ENCODE peak calls at places on chromosomes 1 and 21, in six cellular contexts. One of them, this sample, is unnamed.

GRCh38 chr1:63545780-63546179 is 22.5 kb downstream of the EFCAB7 start:
- DNase-seq in H9: no peak
- DNase-seq in IMR-90: peak
- DNase-seq in H1: no peak
- DNase-seq in trophoblast cell: no peak
- DNase-seq in neuronal stem cell: no peak
- DNase-seq in this sample: peak

GRCh38 chr1:231318568-231318967 is 19.1 kb downstream of the EXOC8 start:
- DNase-seq in H1: no peak
- DNase-seq in neuronal stem cell: no peak
- DNase-seq in H9: peak
- DNase-seq in trophoblast cell: no peak
- DNase-seq in IMR-90: no peak
- DNase-seq in this sample: no peak

GRCh38 chr1:160438935-160439334 is 38.6 kb downstream of the VANGL2 start:
- DNase-seq in trophoblast cell: no peak
- DNase-seq in IMR-90: no peak
- DNase-seq in H9: no peak
- DNase-seq in neuronal stem cell: no peak
- DNase-seq in H1: no peak
- DNase-seq in this sample: no peak

GRCh38 chr21:45985471-45986315 is 4.1 kb downstream of the COL6A1 start:
- DNase-seq in neuronal stem cell: no peak
- DNase-seq in H9: no peak
- DNase-seq in trophoblast cell: no peak
- DNase-seq in H1: no peak
- DNase-seq in IMR-90: no peak
- DNase-seq in this sample: no peak

GRCh38 chr1:50735443-50735842 is 224.6 kb downstream of the FAF1 start:
- DNase-seq in H1: no peak
- DNase-seq in IMR-90: peak
- DNase-seq in trophoblast cell: no peak
- DNase-seq in neuronal stem cell: no peak
- DNase-seq in H9: no peak
- DNase-seq in this sample: peak

GRCh38 chr1:240055978-240056772 is 35.5 kb upstream of the FMN2 start:
- DNase-seq in IMR-90: no peak
- DNase-seq in neuronal stem cell: no peak
- DNase-seq in H1: no peak
- DNase-seq in trophoblast cell: no peak
- DNase-seq in H9: no peak
- DNase-seq in this sample: no peak

GRCh38 chr1:167899253-167899681 is 14.7 kb downstream of the ADCY10 start:
- DNase-seq in neuronal stem cell: no peak
- DNase-seq in H1: no peak
- DNase-seq in H9: no peak
- DNase-seq in trophoblast cell: no peak
- DNase-seq in IMR-90: peak
- DNase-seq in this sample: no peak

GRCh38 chr1:6205849-6206845 is at the start of gene RNF207:
- DNase-seq in H1: no peak
- DNase-seq in H9: peak
- DNase-seq in trophoblast cell: peak
- DNase-seq in IMR-90: peak
- DNase-seq in neuronal stem cell: no peak
- DNase-seq in this sample: peak

GRCh38 chr1:50493710-50494109 is 70.5 kb upstream of the DMRTA2 start:
- DNase-seq in H9: no peak
- DNase-seq in neuronal stem cell: no peak
- DNase-seq in IMR-90: no peak
- DNase-seq in H1: no peak
- DNase-seq in trophoblast cell: no peak
- DNase-seq in this sample: no peak

GRCh38 chr1:163205513-163205912 is 2.8 kb upstream of the RGS5 start:
- DNase-seq in neuronal stem cell: no peak
- DNase-seq in IMR-90: peak
- DNase-seq in H1: no peak
- DNase-seq in H9: no peak
- DNase-seq in trophoblast cell: no peak
- DNase-seq in this sample: no peak

GRCh38 chr1:8951246-8951645 is 5.6 kb downstream of the CA6 start:
- DNase-seq in H1: no peak
- DNase-seq in IMR-90: no peak
- DNase-seq in H9: no peak
- DNase-seq in neuronal stem cell: no peak
- DNase-seq in trophoblast cell: no peak
- DNase-seq in this sample: no peak

GRCh38 chr1:41236781-41237180 is 5.3 kb downstream of the SCMH1 start:
- DNase-seq in trophoblast cell: no peak
- DNase-seq in IMR-90: no peak
- DNase-seq in H1: no peak
- DNase-seq in neuronal stem cell: no peak
- DNase-seq in H9: no peak
- DNase-seq in this sample: peak

GRCh38 chr1:2050482-2050792 is 226 bp downstream of the PRKCZ start:
- DNase-seq in neuronal stem cell: no peak
- DNase-seq in IMR-90: no peak
- DNase-seq in H1: no peak
- DNase-seq in trophoblast cell: no peak
- DNase-seq in H9: no peak
- DNase-seq in this sample: no peak

GRCh38 chr1:161738627-161739287 is 10.8 kb upstream of the DUSP12 start:
- DNase-seq in H1: no peak
- DNase-seq in trophoblast cell: peak
- DNase-seq in H9: peak
- DNase-seq in neuronal stem cell: no peak
- DNase-seq in IMR-90: peak
- DNase-seq in this sample: peak

GRCh38 chr1:165075725-165076370 is 280.7 kb downstream of the LMX1A start:
- DNase-seq in neuronal stem cell: no peak
- DNase-seq in H9: peak
- DNase-seq in IMR-90: peak
- DNase-seq in H1: no peak
- DNase-seq in trophoblast cell: no peak
- DNase-seq in this sample: peak

GRCh38 chr1:63746129-63746864 is 27.5 kb upstream of the ROR1 start:
- DNase-seq in H9: peak
- DNase-seq in neuronal stem cell: no peak
- DNase-seq in trophoblast cell: no peak
- DNase-seq in IMR-90: peak
- DNase-seq in H1: no peak
- DNase-seq in this sample: peak

GRCh38 chr1:55209247-55209646 is 5.9 kb downstream of the USP24 start:
- DNase-seq in H1: no peak
- DNase-seq in trophoblast cell: no peak
- DNase-seq in neuronal stem cell: no peak
- DNase-seq in H9: no peak
- DNase-seq in IMR-90: no peak
- DNase-seq in this sample: peak

GRCh38 chr1:76269175-76269574 is 194.6 kb downstream of the ST6GALNAC3 start:
- DNase-seq in H1: no peak
- DNase-seq in trophoblast cell: peak
- DNase-seq in neuronal stem cell: no peak
- DNase-seq in IMR-90: peak
- DNase-seq in H9: no peak
- DNase-seq in this sample: peak

GRCh38 chr1:173190101-173190895 is 16.8 kb downstream of the TNFSF4 start:
- DNase-seq in H9: no peak
- DNase-seq in neuronal stem cell: no peak
- DNase-seq in trophoblast cell: no peak
- DNase-seq in IMR-90: peak
- DNase-seq in H1: no peak
- DNase-seq in this sample: peak

GRCh38 chr1:8075511-8076051 is 49.5 kb upstream of the ERRFI1 start:
- DNase-seq in H1: no peak
- DNase-seq in H9: peak
- DNase-seq in IMR-90: peak
- DNase-seq in trophoblast cell: peak
- DNase-seq in neuronal stem cell: no peak
- DNase-seq in this sample: peak

GRCh38 chr1:167077128-167077867 is 12.9 kb downstream of the GPA33 start:
- DNase-seq in neuronal stem cell: no peak
- DNase-seq in H1: no peak
- DNase-seq in trophoblast cell: no peak
- DNase-seq in H9: no peak
- DNase-seq in IMR-90: no peak
- DNase-seq in this sample: no peak

GRCh38 chr1:24415910-24416665 is 486 bp downstream of the NIPAL3 start:
- DNase-seq in trophoblast cell: peak
- DNase-seq in IMR-90: peak
- DNase-seq in neuronal stem cell: no peak
- DNase-seq in H9: no peak
- DNase-seq in H1: no peak
- DNase-seq in this sample: peak

GRCh38 chr1:235954306-235955283 is 87.9 kb upstream of the LYST start:
- DNase-seq in neuronal stem cell: no peak
- DNase-seq in trophoblast cell: no peak
- DNase-seq in H1: no peak
- DNase-seq in H9: no peak
- DNase-seq in IMR-90: peak
- DNase-seq in this sample: peak

GRCh38 chr1:165508291-165508690 is 35.5 kb upstream of the LRRC52 start:
- DNase-seq in H9: no peak
- DNase-seq in trophoblast cell: no peak
- DNase-seq in H1: no peak
- DNase-seq in IMR-90: no peak
- DNase-seq in neuronal stem cell: no peak
- DNase-seq in this sample: no peak

GRCh38 chr1:171366816-171367215 is 52.8 kb downstream of the FMO4 start:
- DNase-seq in trophoblast cell: no peak
- DNase-seq in neuronal stem cell: no peak
- DNase-seq in H1: no peak
- DNase-seq in IMR-90: no peak
- DNase-seq in H9: no peak
- DNase-seq in this sample: no peak

GRCh38 chr21:42571391-42572150 is 57.9 kb downstream of the SLC37A1 start:
- DNase-seq in H1: no peak
- DNase-seq in H9: no peak
- DNase-seq in neuronal stem cell: no peak
- DNase-seq in IMR-90: no peak
- DNase-seq in trophoblast cell: no peak
- DNase-seq in this sample: no peak

GRCh38 chr21:22174746-22175145 is 1176.5 kb downstream of the NCAM2 start:
- DNase-seq in IMR-90: no peak
- DNase-seq in trophoblast cell: no peak
- DNase-seq in H9: no peak
- DNase-seq in neuronal stem cell: no peak
- DNase-seq in H1: no peak
- DNase-seq in this sample: no peak

GRCh38 chr1:244046907-244047738 is 4.0 kb upstream of the ZBTB18 start:
- DNase-seq in H9: no peak
- DNase-seq in H1: no peak
- DNase-seq in IMR-90: peak
- DNase-seq in neuronal stem cell: no peak
- DNase-seq in trophoblast cell: no peak
- DNase-seq in this sample: peak

GRCh38 chr1:150612014-150612345 is 17.4 kb downstream of the ENSA start:
- DNase-seq in H9: no peak
- DNase-seq in H1: no peak
- DNase-seq in IMR-90: no peak
- DNase-seq in neuronal stem cell: no peak
- DNase-seq in trophoblast cell: no peak
- DNase-seq in this sample: no peak

GRCh38 chr1:17438176-17438976 is 1.1 kb downstream of the RCC2 start:
- DNase-seq in neuronal stem cell: peak
- DNase-seq in trophoblast cell: no peak
- DNase-seq in IMR-90: peak
- DNase-seq in H9: peak
- DNase-seq in H1: no peak
- DNase-seq in this sample: peak

GRCh38 chr1:245673920-245674414 is 519.2 kb downstream of the KIF26B start:
- DNase-seq in neuronal stem cell: no peak
- DNase-seq in IMR-90: peak
- DNase-seq in H1: no peak
- DNase-seq in H9: no peak
- DNase-seq in trophoblast cell: no peak
- DNase-seq in this sample: peak

GRCh38 chr1:54711536-54711935 is 4.1 kb upstream of the TTC4 start:
- DNase-seq in neuronal stem cell: no peak
- DNase-seq in trophoblast cell: no peak
- DNase-seq in H9: no peak
- DNase-seq in IMR-90: no peak
- DNase-seq in H1: no peak
- DNase-seq in this sample: no peak

DNA sequence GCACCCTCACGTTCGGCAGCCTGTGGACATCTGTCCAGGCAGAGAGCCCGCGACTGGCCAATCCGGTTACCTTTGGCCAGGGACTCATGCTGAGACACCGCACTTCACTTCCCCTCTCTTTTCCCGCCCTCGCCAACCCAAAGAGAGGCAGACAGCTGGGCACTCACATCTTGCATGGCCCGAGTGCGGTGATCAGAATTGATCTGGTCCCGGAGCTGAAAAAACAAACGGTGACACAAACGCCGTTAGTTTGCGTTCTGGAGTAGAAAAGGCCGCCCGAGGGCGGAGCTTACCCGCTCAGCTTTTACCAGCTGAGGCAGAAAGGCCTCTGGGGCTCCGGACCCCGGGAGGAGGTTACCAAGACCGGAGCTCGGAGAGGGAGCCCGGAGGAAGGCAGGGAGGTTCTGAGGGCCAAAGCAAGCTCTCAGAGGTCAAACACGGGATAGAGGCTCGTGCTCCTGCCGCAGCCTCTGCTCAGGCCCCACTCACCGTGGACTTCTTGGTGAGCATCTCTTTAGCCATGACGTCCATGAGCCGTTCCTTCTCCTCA is 366 bp downstream of the SF3A3 start:
- DNase-seq in H1: no peak
- DNase-seq in trophoblast cell: no peak
- DNase-seq in H9: peak
- DNase-seq in IMR-90: peak
- DNase-seq in neuronal stem cell: no peak
- DNase-seq in this sample: peak
- H3K23ac ChIP-seq in H1: no peak
- H3K23ac ChIP-seq in trophoblast cell: no peak
- H3K23ac ChIP-seq in H9: no peak
- H3K23ac ChIP-seq in IMR-90: peak
- H3K23ac ChIP-seq in neuronal stem cell: peak
- H3K23ac ChIP-seq in this sample: peak

GRCh38 chr21:35219291-35219690 is 170.2 kb upstream of the RUNX1 start:
- DNase-seq in neuronal stem cell: no peak
- DNase-seq in H9: no peak
- DNase-seq in trophoblast cell: no peak
- DNase-seq in IMR-90: no peak
- DNase-seq in H1: no peak
- DNase-seq in this sample: no peak
- H4K91ac ChIP-seq in neuronal stem cell: no peak
- H4K91ac ChIP-seq in H9: no peak
- H4K91ac ChIP-seq in trophoblast cell: no peak
- H4K91ac ChIP-seq in IMR-90: peak
- H4K91ac ChIP-seq in H1: no peak
- H4K91ac ChIP-seq in this sample: no peak

GRCh38 chr1:89957063-89957462 is 37.8 kb upstream of the ZNF326 start:
- DNase-seq in H9: no peak
- DNase-seq in IMR-90: no peak
- DNase-seq in H1: no peak
- DNase-seq in neuronal stem cell: no peak
- DNase-seq in trophoblast cell: no peak
- DNase-seq in this sample: no peak
- H3K23ac ChIP-seq in H9: no peak
- H3K23ac ChIP-seq in IMR-90: peak
- H3K23ac ChIP-seq in H1: no peak
- H3K23ac ChIP-seq in neuronal stem cell: no peak
- H3K23ac ChIP-seq in trophoblast cell: no peak
- H3K23ac ChIP-seq in this sample: no peak

GRCh38 chr1:95326023-95326422 is 92.0 kb downstream of the RWDD3 start:
- DNase-seq in H9: no peak
- DNase-seq in neuronal stem cell: no peak
- DNase-seq in IMR-90: no peak
- DNase-seq in trophoblast cell: no peak
- DNase-seq in H1: no peak
- DNase-seq in this sample: no peak
- H4K91ac ChIP-seq in H9: no peak
- H4K91ac ChIP-seq in neuronal stem cell: no peak
- H4K91ac ChIP-seq in IMR-90: no peak
- H4K91ac ChIP-seq in trophoblast cell: no peak
- H4K91ac ChIP-seq in H1: no peak
- H4K91ac ChIP-seq in this sample: no peak